ENCODE peak calls at places on chromosomes 2 and 18, in six cellular contexts. I, M, Y, S, X and K are unnamed samples.
A peak's percentile ranks its signal among the peaks of the same experiment; 100 is the strongest.

GRCh38 chr2:236775521-236775920 is 205.9 kb downstream of the ACKR3 start:
- DNase-seq in I (no peak), X (no peak), Y (no peak), S (no peak), M (no peak), K (no peak)

GRCh38 chr18:75926811-75927210 is 499.3 kb upstream of the SMIM21 start:
- DNase-seq in Y (no peak), S (no peak), X (peak; percentile 28), I (no peak), M (no peak), K (no peak)

GRCh38 chr2:20015482-20016083 is 3.1 kb upstream of the MATN3 start:
- DNase-seq in X (peak; percentile 25), Y (no peak), S (peak; percentile 80), M (no peak), I (no peak), K (peak; percentile 75)

GRCh38 chr18:39037925-39038324 is 1472.3 kb upstream of the CELF4 start:
- DNase-seq in S (no peak), I (no peak), Y (no peak), X (no peak), M (no peak), K (no peak)

GRCh38 chr2:151902829-151903228 is 74.6 kb upstream of the ARL5A start:
- DNase-seq in S (no peak), I (no peak), M (no peak), Y (no peak), X (no peak), K (no peak)

GRCh38 chr2:2664989-2665833 is 334.1 kb upstream of the MYT1L start:
- DNase-seq in Y (no peak), I (no peak), S (no peak), X (peak; percentile 58), M (no peak), K (peak; percentile 58)

GRCh38 chr2:7736646-7737305 is 819.6 kb downstream of the RNF144A start:
- DNase-seq in I (no peak), S (no peak), M (peak; percentile 57), X (no peak), Y (no peak), K (no peak)

GRCh38 chr2:229202646-229203045 is 68.4 kb downstream of the PID1 start:
- DNase-seq in S (no peak), Y (no peak), I (no peak), M (no peak), X (no peak), K (no peak)

GRCh38 chr2:110770696-110771425 is 38.5 kb downstream of the ACOXL start:
- DNase-seq in I (no peak), S (peak; percentile 83), X (peak; percentile 77), Y (no peak), M (no peak), K (no peak)

GRCh38 chr2:128395640-128396499 is 77.2 kb upstream of the HS6ST1 start:
- DNase-seq in M (no peak), I (no peak), S (peak; percentile 10), X (no peak), Y (no peak), K (no peak)
- H3K27ac ChIP-seq in M (no peak overlapping the region), I (no peak overlapping the region), S (peak overlapping the region; percentile 50), X (no peak overlapping the region), Y (no peak overlapping the region), K (no peak overlapping the region)

DNA sequence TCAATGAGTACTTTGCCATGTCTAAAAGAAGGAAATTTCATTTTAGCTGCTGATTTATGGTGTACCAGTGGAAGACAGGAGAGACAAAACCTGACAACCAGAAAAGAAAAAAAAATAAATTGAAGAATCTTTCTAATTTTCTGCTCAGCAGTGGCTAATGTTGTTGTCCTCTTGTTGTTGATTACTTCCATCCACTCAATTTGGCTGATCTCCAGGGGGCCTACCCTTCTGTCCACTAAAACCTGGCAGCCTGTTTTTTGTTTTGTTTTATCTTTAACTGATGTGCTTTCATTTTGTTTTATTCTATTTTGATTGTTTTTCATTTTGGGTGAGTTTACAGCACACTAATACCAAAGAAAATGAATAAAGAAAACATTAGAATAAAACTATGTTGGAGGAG is 27.5 kb downstream of the TFPI start:
- DNase-seq in Y (no peak), X (no peak), I (no peak), S (peak; percentile 11), M (no peak), K (no peak)
- H3K27ac ChIP-seq in Y (no peak overlapping the region), X (no peak overlapping the region), I (no peak overlapping the region), S (peak overlapping the region; percentile 39), M (peak overlapping the region; percentile 39), K (peak overlapping the region; percentile 60)

GRCh38 chr2:241225545-241225944 is 37.1 kb downstream of the ANO7 start:
- DNase-seq in S (no peak), M (peak; percentile 33), I (peak; percentile 64), Y (no peak), X (no peak), K (no peak)

GRCh38 chr2:241223211-241224067 is 35.0 kb downstream of the ANO7 start:
- DNase-seq in S (no peak), X (peak; percentile 43), M (peak; percentile 51), I (peak; percentile 65), Y (no peak), K (peak; percentile 76)

GRCh38 chr2:241224851-241225438 is 36.5 kb downstream of the ANO7 start:
- DNase-seq in S (no peak), X (no peak), Y (no peak), I (no peak), M (peak; percentile 32), K (no peak)

GRCh38 chr2:241225983-241226382 is 37.5 kb downstream of the ANO7 start:
- DNase-seq in M (peak; percentile 49), Y (no peak), X (no peak), I (peak; percentile 41), S (no peak), K (no peak)

GRCh38 chr2:241224068-241224850 is 35.8 kb downstream of the ANO7 start:
- DNase-seq in S (peak; percentile 91), X (no peak), M (peak; percentile 54), Y (no peak), I (peak; percentile 72), K (peak; percentile 87)
- H3K27ac ChIP-seq in S (peak overlapping the region; percentile 56), X (peak overlapping the region; percentile 50), M (no peak overlapping the region), Y (no peak overlapping the region), I (no peak overlapping the region), K (peak overlapping the region; percentile 78)

GRCh38 chr18:23939366-23939765 is 75.2 kb upstream of the TTC39C start:
- DNase-seq in X (no peak), M (no peak), Y (no peak), I (no peak), S (no peak), K (no peak)

GRCh38 chr18:23943903-23944624 is 70.5 kb upstream of the TTC39C start:
- DNase-seq in S (no peak), I (no peak), Y (no peak), X (no peak), M (no peak), K (no peak)

GRCh38 chr18:23939896-23940295 is 74.7 kb upstream of the TTC39C start:
- DNase-seq in S (peak; percentile 74), Y (no peak), X (no peak), M (no peak), I (no peak), K (no peak)

GRCh38 chr18:23945416-23946079 is 69.0 kb upstream of the TTC39C start:
- DNase-seq in Y (no peak), S (no peak), I (no peak), M (no peak), X (no peak), K (no peak)

DNA sequence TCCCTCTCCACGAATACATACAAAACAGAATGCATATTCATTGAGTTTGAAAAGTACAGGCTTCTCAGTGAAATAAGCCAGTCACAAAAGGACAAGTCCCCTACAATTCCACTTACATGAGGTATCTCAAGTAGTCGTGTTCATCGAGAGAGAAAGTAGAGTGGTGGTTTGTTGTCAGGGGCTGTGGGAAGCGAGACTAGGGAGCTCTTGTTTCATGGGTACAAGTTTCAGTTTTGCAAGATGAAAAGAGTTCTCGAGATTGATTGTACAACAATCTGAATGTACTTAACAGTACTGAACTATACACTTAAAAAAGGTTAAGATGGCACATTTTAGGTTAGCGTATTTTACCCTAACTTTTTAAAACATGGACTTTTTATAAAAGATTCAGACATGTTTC is 71.5 kb upstream of the TTC39C start:
- DNase-seq in I (no peak), X (no peak), Y (no peak), M (no peak), S (no peak), K (no peak)
- H3K27ac ChIP-seq in I (peak overlapping the region; percentile 57), X (no peak overlapping the region), Y (no peak overlapping the region), M (no peak overlapping the region), S (no peak overlapping the region), K (no peak overlapping the region)

GRCh38 chr2:241770936-241771285 is 5.7 kb upstream of the GAL3ST2 start:
- DNase-seq in Y (no peak), X (no peak), I (no peak), S (no peak), M (no peak), K (no peak)

GRCh38 chr2:241770185-241770935 is 6.3 kb upstream of the GAL3ST2 start:
- DNase-seq in X (no peak), Y (no peak), I (no peak), S (peak; percentile 54), M (peak; percentile 88), K (peak; percentile 96)

GRCh38 chr2:241768251-241768711 is 8.3 kb upstream of the GAL3ST2 start:
- DNase-seq in Y (no peak), I (no peak), X (no peak), S (peak; percentile 46), M (no peak), K (no peak)

GRCh38 chr2:241768850-241769249 is 7.8 kb upstream of the GAL3ST2 start:
- DNase-seq in Y (no peak), I (no peak), X (no peak), M (no peak), S (peak; percentile 32), K (no peak)

DNA sequence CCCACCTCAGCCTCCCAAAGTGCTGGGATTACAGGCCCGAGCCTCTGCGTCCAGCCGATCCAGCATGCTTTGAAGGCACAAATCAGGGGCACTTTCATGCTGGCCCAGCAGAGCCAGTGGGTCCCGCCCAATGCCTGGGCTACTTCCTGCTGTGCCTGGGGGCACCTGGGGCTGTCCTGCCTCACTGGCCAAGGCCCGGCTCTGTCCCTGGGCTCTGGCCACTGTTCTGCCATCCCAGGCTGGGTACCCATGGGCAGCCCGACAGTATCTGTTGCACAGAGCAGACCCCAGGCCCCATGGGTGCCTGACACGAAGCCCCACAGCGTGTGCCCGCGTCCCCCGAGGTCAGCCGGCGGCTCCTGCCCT is 6.8 kb upstream of the GAL3ST2 start:
- DNase-seq in Y (no peak), S (peak; percentile 46), I (no peak), M (no peak), X (no peak), K (no peak)
- H3K27ac ChIP-seq in Y (no peak overlapping the region), S (no peak overlapping the region), I (no peak overlapping the region), M (peak overlapping the region; percentile 56), X (no peak overlapping the region), K (peak overlapping the region; percentile 92)